ENCODE peak calls at places on chromosomes 12 and 14, in seven cellular contexts. One of them, this sample, is unnamed.

GRCh38 chr12:107917912-107918800 is 143.7 kb downstream of the ASCL4 start:
- DNase-seq in naive B cell: no peak
- DNase-seq in LoVo: peak
- DNase-seq in ELF-1: peak
- DNase-seq in stimulated activated CD8-positive, alpha-beta memory T cell treated with anti-CD3 and anti-CD28 coated beads, Interleukin-15, amount 100 ng/mL, for 24 hours: no peak
- DNase-seq in neural progenitor cell: peak
- DNase-seq in fibroblast of the aortic adventitia: peak
- DNase-seq in this sample: no peak

GRCh38 chr12:45913631-45914030 is 76.7 kb downstream of the SCAF11 start:
- DNase-seq in neural progenitor cell: no peak
- DNase-seq in stimulated activated CD8-positive, alpha-beta memory T cell treated with anti-CD3 and anti-CD28 coated beads, Interleukin-15, amount 100 ng/mL, for 24 hours: no peak
- DNase-seq in fibroblast of the aortic adventitia: no peak
- DNase-seq in naive B cell: no peak
- DNase-seq in LoVo: no peak
- DNase-seq in ELF-1: no peak
- DNase-seq in this sample: no peak

GRCh38 chr12:2668816-2669215 is 126.0 kb upstream of the FKBP4 start:
- DNase-seq in ELF-1: no peak
- DNase-seq in naive B cell: no peak
- DNase-seq in fibroblast of the aortic adventitia: no peak
- DNase-seq in stimulated activated CD8-positive, alpha-beta memory T cell treated with anti-CD3 and anti-CD28 coated beads, Interleukin-15, amount 100 ng/mL, for 24 hours: no peak
- DNase-seq in LoVo: no peak
- DNase-seq in neural progenitor cell: no peak
- DNase-seq in this sample: peak

GRCh38 chr12:89690925-89691324 is 17.7 kb downstream of the ATP2B1 start:
- DNase-seq in neural progenitor cell: no peak
- DNase-seq in fibroblast of the aortic adventitia: no peak
- DNase-seq in stimulated activated CD8-positive, alpha-beta memory T cell treated with anti-CD3 and anti-CD28 coated beads, Interleukin-15, amount 100 ng/mL, for 24 hours: no peak
- DNase-seq in ELF-1: no peak
- DNase-seq in LoVo: no peak
- DNase-seq in naive B cell: no peak
- DNase-seq in this sample: no peak

GRCh38 chr12:120581998-120582397 is 796 bp upstream of the POP5 start:
- DNase-seq in stimulated activated CD8-positive, alpha-beta memory T cell treated with anti-CD3 and anti-CD28 coated beads, Interleukin-15, amount 100 ng/mL, for 24 hours: no peak
- DNase-seq in ELF-1: no peak
- DNase-seq in LoVo: no peak
- DNase-seq in fibroblast of the aortic adventitia: peak
- DNase-seq in neural progenitor cell: no peak
- DNase-seq in naive B cell: no peak
- DNase-seq in this sample: no peak

GRCh38 chr12:98126637-98127335 is 388.6 kb upstream of the TMPO start:
- DNase-seq in naive B cell: no peak
- DNase-seq in ELF-1: peak
- DNase-seq in neural progenitor cell: no peak
- DNase-seq in LoVo: no peak
- DNase-seq in fibroblast of the aortic adventitia: no peak
- DNase-seq in stimulated activated CD8-positive, alpha-beta memory T cell treated with anti-CD3 and anti-CD28 coated beads, Interleukin-15, amount 100 ng/mL, for 24 hours: no peak
- DNase-seq in this sample: no peak

GRCh38 chr14:106843951-106844483 is 1317.6 kb downstream of the TMEM121 start:
- DNase-seq in neural progenitor cell: no peak
- DNase-seq in naive B cell: peak
- DNase-seq in fibroblast of the aortic adventitia: no peak
- DNase-seq in LoVo: peak
- DNase-seq in ELF-1: no peak
- DNase-seq in stimulated activated CD8-positive, alpha-beta memory T cell treated with anti-CD3 and anti-CD28 coated beads, Interleukin-15, amount 100 ng/mL, for 24 hours: no peak
- DNase-seq in this sample: no peak

GRCh38 chr12:65171870-65172269 is 2.5 kb downstream of the LEMD3 start:
- DNase-seq in fibroblast of the aortic adventitia: no peak
- DNase-seq in naive B cell: no peak
- DNase-seq in stimulated activated CD8-positive, alpha-beta memory T cell treated with anti-CD3 and anti-CD28 coated beads, Interleukin-15, amount 100 ng/mL, for 24 hours: no peak
- DNase-seq in LoVo: no peak
- DNase-seq in ELF-1: no peak
- DNase-seq in neural progenitor cell: no peak
- DNase-seq in this sample: no peak

GRCh38 chr14:78567343-78567742 is 397.2 kb downstream of the NRXN3 start:
- DNase-seq in stimulated activated CD8-positive, alpha-beta memory T cell treated with anti-CD3 and anti-CD28 coated beads, Interleukin-15, amount 100 ng/mL, for 24 hours: no peak
- DNase-seq in naive B cell: no peak
- DNase-seq in fibroblast of the aortic adventitia: peak
- DNase-seq in ELF-1: no peak
- DNase-seq in neural progenitor cell: no peak
- DNase-seq in LoVo: no peak
- DNase-seq in this sample: no peak

GRCh38 chr14:25349269-25349668 is 299.3 kb upstream of the STXBP6 start:
- DNase-seq in neural progenitor cell: no peak
- DNase-seq in fibroblast of the aortic adventitia: peak
- DNase-seq in ELF-1: no peak
- DNase-seq in LoVo: no peak
- DNase-seq in stimulated activated CD8-positive, alpha-beta memory T cell treated with anti-CD3 and anti-CD28 coated beads, Interleukin-15, amount 100 ng/mL, for 24 hours: no peak
- DNase-seq in naive B cell: no peak
- DNase-seq in this sample: no peak

GRCh38 chr14:104318558-104319488 is 180.4 kb downstream of the KIF26A start:
- DNase-seq in neural progenitor cell: no peak
- DNase-seq in ELF-1: no peak
- DNase-seq in LoVo: no peak
- DNase-seq in stimulated activated CD8-positive, alpha-beta memory T cell treated with anti-CD3 and anti-CD28 coated beads, Interleukin-15, amount 100 ng/mL, for 24 hours: no peak
- DNase-seq in fibroblast of the aortic adventitia: no peak
- DNase-seq in naive B cell: no peak
- DNase-seq in this sample: peak

GRCh38 chr12:185197-185955 is 28.6 kb downstream of the SLC6A12 start:
- DNase-seq in naive B cell: no peak
- DNase-seq in fibroblast of the aortic adventitia: no peak
- DNase-seq in LoVo: no peak
- DNase-seq in ELF-1: no peak
- DNase-seq in stimulated activated CD8-positive, alpha-beta memory T cell treated with anti-CD3 and anti-CD28 coated beads, Interleukin-15, amount 100 ng/mL, for 24 hours: no peak
- DNase-seq in neural progenitor cell: no peak
- DNase-seq in this sample: no peak

GRCh38 chr12:71282020-71282419 is 124.2 kb upstream of the TSPAN8 start:
- DNase-seq in fibroblast of the aortic adventitia: no peak
- DNase-seq in stimulated activated CD8-positive, alpha-beta memory T cell treated with anti-CD3 and anti-CD28 coated beads, Interleukin-15, amount 100 ng/mL, for 24 hours: no peak
- DNase-seq in neural progenitor cell: peak
- DNase-seq in naive B cell: no peak
- DNase-seq in LoVo: no peak
- DNase-seq in ELF-1: peak
- DNase-seq in this sample: no peak

GRCh38 chr12:30151831-30152230 is 368.1 kb upstream of the TMTC1 start:
- DNase-seq in LoVo: no peak
- DNase-seq in stimulated activated CD8-positive, alpha-beta memory T cell treated with anti-CD3 and anti-CD28 coated beads, Interleukin-15, amount 100 ng/mL, for 24 hours: no peak
- DNase-seq in fibroblast of the aortic adventitia: no peak
- DNase-seq in naive B cell: no peak
- DNase-seq in neural progenitor cell: no peak
- DNase-seq in ELF-1: no peak
- DNase-seq in this sample: no peak